ENCODE peak calls at places on chromosome 11, in nine cellular contexts. G, N, P, B, O, U, D, V and M are unnamed samples.

GRCh38 chr11:15688351-15688792 is 573.6 kb downstream of the INSC start:
- DNase-seq in G (no peak), N (no peak), P (no peak), B (no peak), O (peak), U (no peak), D (no peak), V (no peak), M (peak)

GRCh38 chr11:66070604-66071325 is 693 bp downstream of the PACS1 start:
- DNase-seq in G (peak), N (peak), P (peak), B (no peak), O (peak), U (peak), D (peak), V (peak), M (no peak)

GRCh38 chr11:4454031-4454430 is 4.9 kb downstream of the OR52K2 start:
- DNase-seq in G (no peak), N (no peak), P (peak), B (no peak), O (no peak), U (no peak), D (no peak), V (no peak), M (no peak)

GRCh38 chr11:15565846-15566245 is 451.1 kb downstream of the INSC start:
- DNase-seq in G (no peak), N (no peak), P (no peak), B (no peak), O (no peak), U (no peak), D (no peak), V (no peak), M (no peak)

GRCh38 chr11:66278396-66279091 is 569 bp downstream of the CNIH2 start:
- DNase-seq in G (peak), N (no peak), P (no peak), B (no peak), O (peak), U (peak), D (no peak), V (peak), M (no peak)

GRCh38 chr11:69253028-69253427 is 40.9 kb upstream of the MYEOV start:
- DNase-seq in G (peak), N (no peak), P (peak), B (no peak), O (peak), U (no peak), D (no peak), V (no peak), M (no peak)

GRCh38 chr11:102347526-102348331 is 715 bp downstream of the BIRC2 start:
- DNase-seq in G (peak), N (no peak), P (peak), B (no peak), O (peak), U (peak), D (peak), V (no peak), M (peak)

GRCh38 chr11:128928400-128928799 is 14.3 kb downstream of the TP53AIP1 start:
- DNase-seq in G (no peak), N (no peak), P (peak), B (no peak), O (peak), U (no peak), D (no peak), V (no peak), M (no peak)

GRCh38 chr11:120208012-120208441 is 2.8 kb upstream of the OAF start:
- DNase-seq in G (peak), N (no peak), P (no peak), B (no peak), O (no peak), U (no peak), D (no peak), V (no peak), M (no peak)

GRCh38 chr11:58958500-58958899 is 19.2 kb downstream of the GLYATL1 start:
- DNase-seq in G (peak), N (peak), P (peak), B (peak), O (peak), U (peak), D (peak), V (no peak), M (no peak)

GRCh38 chr11:132910016-132910760 is 622.1 kb downstream of the OPCML start:
- DNase-seq in G (no peak), N (no peak), P (no peak), B (no peak), O (no peak), U (no peak), D (no peak), V (no peak), M (no peak)